ENCODE peak calls at places on chromosomes 2 and 18, in ten cellular contexts. O, V, F, R, Q, A, G, U, T and H are unnamed samples.

GRCh38 chr18:35775887-35776286 is 194.3 kb downstream of the GALNT1 start:
- DNase-seq in O (no peak), V (no peak), F (no peak), R (no peak), Q (no peak), A (peak), G (no peak), U (no peak), T (no peak), H (peak)

GRCh38 chr2:207905546-207905945 is 119.8 kb downstream of the PLEKHM3 start:
- DNase-seq in O (no peak), V (no peak), F (no peak), R (no peak), Q (no peak), A (no peak), G (no peak), U (no peak), T (no peak), H (no peak)

GRCh38 chr2:215460682-215461081 is 24.8 kb upstream of the FN1 start:
- DNase-seq in O (no peak), V (no peak), F (no peak), R (no peak), Q (no peak), A (peak), G (no peak), U (no peak), T (no peak), H (peak)

GRCh38 chr18:35485852-35486251 is 11.9 kb downstream of the INO80C start:
- DNase-seq in O (no peak), V (no peak), F (no peak), R (no peak), Q (no peak), A (no peak), G (no peak), U (no peak), T (no peak), H (no peak)

GRCh38 chr2:63053889-63054725 is 3.5 kb downstream of the OTX1 start:
- DNase-seq in O (no peak), V (no peak), F (no peak), R (peak), Q (no peak), A (no peak), G (peak), U (no peak), T (peak), H (no peak)

GRCh38 chr2:75560768-75561565 is at the start of gene EVA1A:
- DNase-seq in O (no peak), V (peak), F (no peak), R (peak), Q (no peak), A (peak), G (peak), U (no peak), T (peak), H (peak)

GRCh38 chr18:7038330-7038846 is 79.2 kb downstream of the LAMA1 start:
- DNase-seq in O (no peak), V (peak), F (no peak), R (peak), Q (peak), A (peak), G (peak), U (peak), T (peak), H (peak)

GRCh38 chr2:235550378-235550760 is 56.5 kb downstream of the AGAP1 start:
- DNase-seq in O (peak), V (no peak), F (no peak), R (no peak), Q (no peak), A (no peak), G (no peak), U (no peak), T (no peak), H (no peak)

GRCh38 chr2:47808614-47809013 is 25.7 kb downstream of the MSH6 start:
- DNase-seq in O (no peak), V (no peak), F (no peak), R (no peak), Q (no peak), A (no peak), G (no peak), U (no peak), T (no peak), H (no peak)

GRCh38 chr2:71379086-71379485 is 47.5 kb downstream of the ZNF638 start:
- DNase-seq in O (no peak), V (peak), F (no peak), R (no peak), Q (no peak), A (peak), G (no peak), U (no peak), T (no peak), H (peak)

GRCh38 chr2:67015681-67016080 is 381.5 kb upstream of the ETAA1 start:
- DNase-seq in O (no peak), V (no peak), F (no peak), R (no peak), Q (no peak), A (no peak), G (no peak), U (no peak), T (no peak), H (no peak)

GRCh38 chr2:18378020-18378653 is 182.3 kb downstream of the RDH14 start:
- DNase-seq in O (no peak), V (peak), F (no peak), R (peak), Q (no peak), A (peak), G (peak), U (no peak), T (peak), H (peak)

GRCh38 chr2:98027955-98028593 is 32.3 kb upstream of the TMEM131 start:
- DNase-seq in O (no peak), V (no peak), F (no peak), R (no peak), Q (no peak), A (peak), G (no peak), U (no peak), T (no peak), H (peak)

GRCh38 chr18:2978626-2979025 is 34.3 kb downstream of the LPIN2 start:
- DNase-seq in O (no peak), V (peak), F (no peak), R (peak), Q (no peak), A (peak), G (no peak), U (no peak), T (no peak), H (peak)

GRCh38 chr2:25939257-25939668 is 43.0 kb downstream of the KIF3C start:
- DNase-seq in O (no peak), V (no peak), F (no peak), R (no peak), Q (no peak), A (no peak), G (no peak), U (no peak), T (no peak), H (no peak)

GRCh38 chr2:102932521-102932920 is 170.7 kb downstream of the TMEM182 start:
- DNase-seq in O (no peak), V (no peak), F (no peak), R (no peak), Q (no peak), A (no peak), G (no peak), U (no peak), T (peak), H (no peak)

GRCh38 chr2:10447300-10448207 is 573 bp downstream of the ODC1 start:
- DNase-seq in O (peak), V (peak), F (peak), R (no peak), Q (peak), A (peak), G (peak), U (no peak), T (peak), H (peak)

GRCh38 chr2:1937066-1937465 is 192.8 kb upstream of the PXDN start:
- DNase-seq in O (no peak), V (no peak), F (no peak), R (no peak), Q (no peak), A (no peak), G (no peak), U (no peak), T (no peak), H (no peak)

GRCh38 chr18:55795101-55795669 is 207.2 kb upstream of the TCF4 start:
- DNase-seq in O (no peak), V (no peak), F (no peak), R (no peak), Q (no peak), A (no peak), G (no peak), U (no peak), T (no peak), H (peak)